ENCODE peak calls at places on chromosome 6, in eight cellular contexts. One of them, this sample, is unnamed.

GRCh38 chr6:130913119-130913518 is 85.9 kb downstream of the SMLR1 start:
- DNase-seq in nephron progenitor cell: no peak
- DNase-seq in lower lobe of right lung: no peak
- DNase-seq in RWPE1: no peak
- DNase-seq in mammary epithelial cell: peak; percentile 14
- DNase-seq in heart left ventricle: no peak
- DNase-seq in breast epithelium: no peak
- DNase-seq in astrocyte of the spinal cord: no peak
- DNase-seq in this sample: no peak

GRCh38 chr6:218153-219018 is 73.9 kb upstream of the DUSP22 start:
- DNase-seq in lower lobe of right lung: no peak
- DNase-seq in breast epithelium: no peak
- DNase-seq in RWPE1: no peak
- DNase-seq in heart left ventricle: no peak
- DNase-seq in nephron progenitor cell: peak; percentile 69
- DNase-seq in mammary epithelial cell: no peak
- DNase-seq in astrocyte of the spinal cord: no peak
- DNase-seq in this sample: no peak

GRCh38 chr6:71602385-71602949 is 283.9 kb upstream of the RIMS1 start:
- DNase-seq in nephron progenitor cell: no peak
- DNase-seq in mammary epithelial cell: peak; percentile 86
- DNase-seq in RWPE1: peak; percentile 85
- DNase-seq in lower lobe of right lung: no peak
- DNase-seq in breast epithelium: no peak
- DNase-seq in heart left ventricle: no peak
- DNase-seq in astrocyte of the spinal cord: peak; percentile 72
- DNase-seq in this sample: no peak

GRCh38 chr6:54086439-54086838 is 24.8 kb upstream of the MLIP start:
- DNase-seq in breast epithelium: no peak
- DNase-seq in astrocyte of the spinal cord: no peak
- DNase-seq in RWPE1: no peak
- DNase-seq in nephron progenitor cell: no peak
- DNase-seq in heart left ventricle: no peak
- DNase-seq in mammary epithelial cell: no peak
- DNase-seq in lower lobe of right lung: no peak
- DNase-seq in this sample: no peak

GRCh38 chr6:92110390-92110789 is 1309.0 kb downstream of the EPHA7 start:
- DNase-seq in mammary epithelial cell: no peak
- DNase-seq in astrocyte of the spinal cord: no peak
- DNase-seq in breast epithelium: no peak
- DNase-seq in heart left ventricle: no peak
- DNase-seq in nephron progenitor cell: no peak
- DNase-seq in RWPE1: no peak
- DNase-seq in lower lobe of right lung: no peak
- DNase-seq in this sample: no peak

GRCh38 chr6:151191477-151191995 is 48.2 kb upstream of the AKAP12 start:
- DNase-seq in nephron progenitor cell: no peak
- DNase-seq in heart left ventricle: no peak
- DNase-seq in mammary epithelial cell: no peak
- DNase-seq in RWPE1: no peak
- DNase-seq in lower lobe of right lung: no peak
- DNase-seq in astrocyte of the spinal cord: no peak
- DNase-seq in breast epithelium: no peak
- DNase-seq in this sample: no peak

GRCh38 chr6:125749112-125749863 is at the start of gene HEY2:
- DNase-seq in breast epithelium: peak; percentile 90
- DNase-seq in mammary epithelial cell: peak; percentile 86
- DNase-seq in astrocyte of the spinal cord: peak; percentile 91
- DNase-seq in lower lobe of right lung: peak; percentile 94
- DNase-seq in heart left ventricle: peak; percentile 96
- DNase-seq in nephron progenitor cell: peak; percentile 97
- DNase-seq in RWPE1: peak; percentile 91
- DNase-seq in this sample: peak; percentile 81

GRCh38 chr6:5630636-5631035 is 369.3 kb downstream of the FARS2 start:
- DNase-seq in mammary epithelial cell: no peak
- DNase-seq in RWPE1: no peak
- DNase-seq in lower lobe of right lung: no peak
- DNase-seq in astrocyte of the spinal cord: no peak
- DNase-seq in breast epithelium: no peak
- DNase-seq in nephron progenitor cell: no peak
- DNase-seq in heart left ventricle: no peak
- DNase-seq in this sample: no peak

GRCh38 chr6:99334526-99335127 is 14.8 kb downstream of the FAXC start:
- DNase-seq in heart left ventricle: no peak
- DNase-seq in astrocyte of the spinal cord: peak; percentile 59
- DNase-seq in breast epithelium: no peak
- DNase-seq in mammary epithelial cell: peak; percentile 49
- DNase-seq in nephron progenitor cell: no peak
- DNase-seq in lower lobe of right lung: no peak
- DNase-seq in RWPE1: peak; percentile 51
- DNase-seq in this sample: no peak

GRCh38 chr6:54710430-54710829 is 136.1 kb upstream of the FAM83B start:
- DNase-seq in nephron progenitor cell: no peak
- DNase-seq in heart left ventricle: no peak
- DNase-seq in lower lobe of right lung: no peak
- DNase-seq in astrocyte of the spinal cord: no peak
- DNase-seq in mammary epithelial cell: no peak
- DNase-seq in RWPE1: no peak
- DNase-seq in breast epithelium: no peak
- DNase-seq in this sample: no peak

GRCh38 chr6:108874470-108875160 is 26.4 kb downstream of the ARMC2 start:
- DNase-seq in astrocyte of the spinal cord: peak; percentile 31
- DNase-seq in mammary epithelial cell: no peak
- DNase-seq in lower lobe of right lung: no peak
- DNase-seq in RWPE1: no peak
- DNase-seq in breast epithelium: no peak
- DNase-seq in heart left ventricle: no peak
- DNase-seq in nephron progenitor cell: no peak
- DNase-seq in this sample: no peak

GRCh38 chr6:72699142-72699541 is 77.3 kb downstream of the KCNQ5 start:
- DNase-seq in RWPE1: no peak
- DNase-seq in heart left ventricle: no peak
- DNase-seq in nephron progenitor cell: no peak
- DNase-seq in lower lobe of right lung: no peak
- DNase-seq in mammary epithelial cell: no peak
- DNase-seq in astrocyte of the spinal cord: no peak
- DNase-seq in breast epithelium: no peak
- DNase-seq in this sample: no peak

GRCh38 chr6:122770835-122771601 is 8.5 kb upstream of the FABP7 start:
- DNase-seq in RWPE1: no peak
- DNase-seq in astrocyte of the spinal cord: no peak
- DNase-seq in lower lobe of right lung: no peak
- DNase-seq in nephron progenitor cell: no peak
- DNase-seq in breast epithelium: no peak
- DNase-seq in heart left ventricle: no peak
- DNase-seq in mammary epithelial cell: no peak
- DNase-seq in this sample: no peak
- TF ChIP-seq CTCF in RWPE1: no peak
- TF ChIP-seq CTCF in astrocyte of the spinal cord: no peak
- TF ChIP-seq CTCF in lower lobe of right lung: peak; percentile 12
- TF ChIP-seq CTCF in nephron progenitor cell: peak; percentile 14
- TF ChIP-seq CTCF in breast epithelium: no peak
- TF ChIP-seq CTCF in heart left ventricle: no peak
- TF ChIP-seq CTCF in mammary epithelial cell: no peak
- TF ChIP-seq CTCF in this sample: no peak

GRCh38 chr6:66926060-66926459 is 1219.0 kb upstream of the EYS start:
- DNase-seq in RWPE1: no peak
- DNase-seq in mammary epithelial cell: no peak
- DNase-seq in lower lobe of right lung: no peak
- DNase-seq in nephron progenitor cell: no peak
- DNase-seq in heart left ventricle: no peak
- DNase-seq in astrocyte of the spinal cord: no peak
- DNase-seq in breast epithelium: no peak
- DNase-seq in this sample: no peak
- TF ChIP-seq CTCF in RWPE1: peak; percentile 19
- TF ChIP-seq CTCF in mammary epithelial cell: peak; percentile 4
- TF ChIP-seq CTCF in lower lobe of right lung: no peak
- TF ChIP-seq CTCF in nephron progenitor cell: no peak
- TF ChIP-seq CTCF in heart left ventricle: no peak
- TF ChIP-seq CTCF in astrocyte of the spinal cord: no peak
- TF ChIP-seq CTCF in breast epithelium: no peak
- TF ChIP-seq CTCF in this sample: no peak

GRCh38 chr6:106609699-106610098 is 19.6 kb downstream of the RTN4IP1 start:
- DNase-seq in lower lobe of right lung: no peak
- DNase-seq in astrocyte of the spinal cord: peak; percentile 13
- DNase-seq in mammary epithelial cell: peak; percentile 26
- DNase-seq in RWPE1: no peak
- DNase-seq in breast epithelium: no peak
- DNase-seq in heart left ventricle: no peak
- DNase-seq in nephron progenitor cell: no peak
- DNase-seq in this sample: no peak
- TF ChIP-seq CTCF in lower lobe of right lung: no peak
- TF ChIP-seq CTCF in astrocyte of the spinal cord: peak; percentile 47
- TF ChIP-seq CTCF in mammary epithelial cell: peak; percentile 36
- TF ChIP-seq CTCF in RWPE1: peak; percentile 43
- TF ChIP-seq CTCF in breast epithelium: no peak
- TF ChIP-seq CTCF in heart left ventricle: no peak
- TF ChIP-seq CTCF in nephron progenitor cell: peak; percentile 39
- TF ChIP-seq CTCF in this sample: peak; percentile 51

DNA sequence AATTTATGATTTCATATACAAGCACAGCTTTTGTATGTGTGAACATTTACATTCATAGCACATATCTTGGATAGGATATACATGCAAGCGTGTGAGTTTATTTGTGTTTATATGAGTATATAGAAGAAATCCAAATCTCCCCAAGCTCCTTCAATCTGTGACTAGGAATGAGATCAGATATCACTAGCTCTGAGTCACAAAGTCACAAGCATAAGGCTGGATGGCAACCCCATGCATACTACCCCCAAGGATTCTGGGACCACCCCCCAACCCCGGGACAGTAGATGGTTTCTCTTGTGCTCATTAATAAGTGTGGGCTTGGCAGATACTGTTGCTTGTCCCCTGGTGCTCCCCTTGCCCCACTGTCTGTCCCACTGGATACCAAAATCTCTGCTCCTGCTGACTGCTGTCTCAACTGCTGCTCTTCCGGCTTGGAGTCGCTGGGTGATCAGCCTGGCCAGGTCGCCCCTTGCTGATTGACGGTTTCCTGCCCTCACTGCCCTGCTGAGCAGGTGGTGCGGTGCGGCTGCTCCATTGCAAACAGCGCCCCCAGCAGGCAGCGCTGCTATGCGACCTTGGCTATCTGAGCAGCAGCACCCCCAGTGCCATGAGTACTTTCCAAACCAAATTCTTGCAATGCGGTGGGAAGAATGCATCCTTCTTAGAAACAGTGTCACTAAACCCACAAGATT is 279.4 kb downstream of the CD83 start:
- DNase-seq in breast epithelium: no peak
- DNase-seq in RWPE1: peak; percentile 5
- DNase-seq in mammary epithelial cell: no peak
- DNase-seq in nephron progenitor cell: peak; percentile 45
- DNase-seq in lower lobe of right lung: peak; percentile 46
- DNase-seq in astrocyte of the spinal cord: peak; percentile 3
- DNase-seq in heart left ventricle: no peak
- DNase-seq in this sample: no peak
- TF ChIP-seq CTCF in breast epithelium: no peak
- TF ChIP-seq CTCF in RWPE1: no peak
- TF ChIP-seq CTCF in mammary epithelial cell: peak; percentile 40
- TF ChIP-seq CTCF in nephron progenitor cell: peak; percentile 27
- TF ChIP-seq CTCF in lower lobe of right lung: peak; percentile 34
- TF ChIP-seq CTCF in astrocyte of the spinal cord: peak; percentile 46
- TF ChIP-seq CTCF in heart left ventricle: peak; percentile 5
- TF ChIP-seq CTCF in this sample: peak; percentile 34

GRCh38 chr6:4280031-4280430 is 144.7 kb upstream of the ECI2 start:
- DNase-seq in lower lobe of right lung: no peak
- DNase-seq in mammary epithelial cell: no peak
- DNase-seq in heart left ventricle: no peak
- DNase-seq in RWPE1: no peak
- DNase-seq in astrocyte of the spinal cord: no peak
- DNase-seq in breast epithelium: no peak
- DNase-seq in nephron progenitor cell: no peak
- DNase-seq in this sample: no peak

GRCh38 chr6:4282926-4283325 is 147.6 kb upstream of the ECI2 start:
- DNase-seq in lower lobe of right lung: no peak
- DNase-seq in nephron progenitor cell: no peak
- DNase-seq in RWPE1: no peak
- DNase-seq in astrocyte of the spinal cord: no peak
- DNase-seq in heart left ventricle: no peak
- DNase-seq in mammary epithelial cell: no peak
- DNase-seq in breast epithelium: no peak
- DNase-seq in this sample: no peak

GRCh38 chr6:4280721-4281120 is 145.3 kb upstream of the ECI2 start:
- DNase-seq in heart left ventricle: no peak
- DNase-seq in lower lobe of right lung: no peak
- DNase-seq in mammary epithelial cell: peak; percentile 87
- DNase-seq in astrocyte of the spinal cord: peak; percentile 78
- DNase-seq in RWPE1: peak; percentile 88
- DNase-seq in nephron progenitor cell: no peak
- DNase-seq in breast epithelium: no peak
- DNase-seq in this sample: no peak

GRCh38 chr6:4281341-4282293 is 146.2 kb upstream of the ECI2 start:
- DNase-seq in RWPE1: peak; percentile 81
- DNase-seq in mammary epithelial cell: peak; percentile 95
- DNase-seq in astrocyte of the spinal cord: peak; percentile 63
- DNase-seq in lower lobe of right lung: peak; percentile 72
- DNase-seq in heart left ventricle: peak; percentile 40
- DNase-seq in nephron progenitor cell: peak; percentile 56
- DNase-seq in breast epithelium: peak; percentile 61
- DNase-seq in this sample: peak; percentile 9
- TF ChIP-seq CTCF in RWPE1: peak; percentile 64
- TF ChIP-seq CTCF in mammary epithelial cell: peak; percentile 41
- TF ChIP-seq CTCF in astrocyte of the spinal cord: peak; percentile 25
- TF ChIP-seq CTCF in lower lobe of right lung: peak; percentile 46
- TF ChIP-seq CTCF in heart left ventricle: peak; percentile 34
- TF ChIP-seq CTCF in nephron progenitor cell: peak; percentile 20
- TF ChIP-seq CTCF in breast epithelium: no peak
- TF ChIP-seq CTCF in this sample: no peak

GRCh38 chr6:149446791-149447376 is 37.9 kb downstream of the ZC3H12D start:
- DNase-seq in RWPE1: no peak
- DNase-seq in heart left ventricle: no peak
- DNase-seq in nephron progenitor cell: no peak
- DNase-seq in astrocyte of the spinal cord: no peak
- DNase-seq in mammary epithelial cell: no peak
- DNase-seq in breast epithelium: no peak
- DNase-seq in lower lobe of right lung: no peak
- DNase-seq in this sample: no peak
- TF ChIP-seq CTCF in RWPE1: no peak
- TF ChIP-seq CTCF in heart left ventricle: no peak
- TF ChIP-seq CTCF in nephron progenitor cell: no peak
- TF ChIP-seq CTCF in astrocyte of the spinal cord: peak; percentile 6
- TF ChIP-seq CTCF in mammary epithelial cell: no peak
- TF ChIP-seq CTCF in breast epithelium: no peak
- TF ChIP-seq CTCF in lower lobe of right lung: no peak
- TF ChIP-seq CTCF in this sample: peak; percentile 15

DNA sequence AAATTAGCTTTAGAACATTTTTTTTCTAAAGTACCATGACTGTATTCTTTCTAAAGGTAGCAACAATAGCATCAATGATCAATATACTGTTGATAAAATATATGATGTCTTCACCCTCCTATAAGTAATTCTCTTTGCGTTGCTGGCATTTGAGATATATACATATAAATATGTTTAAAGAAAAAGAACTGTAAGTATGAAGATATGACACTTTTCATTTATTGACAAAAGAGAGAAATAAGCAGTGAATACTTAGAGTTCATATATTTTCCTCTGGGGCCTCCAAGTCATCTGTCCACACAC is 49.4 kb upstream of the SCGN start:
- DNase-seq in mammary epithelial cell: no peak
- DNase-seq in RWPE1: no peak
- DNase-seq in nephron progenitor cell: no peak
- DNase-seq in astrocyte of the spinal cord: peak; percentile 4
- DNase-seq in lower lobe of right lung: no peak
- DNase-seq in breast epithelium: no peak
- DNase-seq in heart left ventricle: no peak
- DNase-seq in this sample: no peak
- TF ChIP-seq CTCF in mammary epithelial cell: no peak
- TF ChIP-seq CTCF in RWPE1: peak; percentile 24
- TF ChIP-seq CTCF in nephron progenitor cell: no peak
- TF ChIP-seq CTCF in astrocyte of the spinal cord: no peak
- TF ChIP-seq CTCF in lower lobe of right lung: peak; percentile 6
- TF ChIP-seq CTCF in breast epithelium: no peak
- TF ChIP-seq CTCF in heart left ventricle: no peak
- TF ChIP-seq CTCF in this sample: no peak